ENCODE peak calls at places on chromosomes 12 and 14, in six cellular contexts. One of them, this sample, is unnamed.

GRCh38 chr12:3885179-3886094 is 12.2 kb upstream of the PARP11 start:
- DNase-seq in M059J: peak; percentile 37
- DNase-seq in Right ventricle myocardium superior: no peak
- DNase-seq in anterior cingulate cortex: no peak
- DNase-seq in fibroblast of mammary gland: peak; percentile 63
- DNase-seq in AG04450: peak; percentile 8
- DNase-seq in this sample: no peak

GRCh38 chr12:54262403-54262925 is 17.5 kb downstream of the CBX5 start:
- DNase-seq in fibroblast of mammary gland: peak; percentile 61
- DNase-seq in Right ventricle myocardium superior: no peak
- DNase-seq in anterior cingulate cortex: no peak
- DNase-seq in AG04450: no peak
- DNase-seq in M059J: peak; percentile 92
- DNase-seq in this sample: no peak

GRCh38 chr12:120690978-120691377 is 4.0 kb downstream of the MLEC start:
- DNase-seq in anterior cingulate cortex: no peak
- DNase-seq in AG04450: no peak
- DNase-seq in fibroblast of mammary gland: no peak
- DNase-seq in M059J: no peak
- DNase-seq in Right ventricle myocardium superior: no peak
- DNase-seq in this sample: no peak

GRCh38 chr12:123232472-123232806 is 502 bp downstream of the MPHOSPH9 start:
- DNase-seq in AG04450: no peak
- DNase-seq in fibroblast of mammary gland: no peak
- DNase-seq in M059J: no peak
- DNase-seq in anterior cingulate cortex: no peak
- DNase-seq in Right ventricle myocardium superior: no peak
- DNase-seq in this sample: no peak

GRCh38 chr14:104098272-104099095 is 13.0 kb downstream of the ASPG start:
- DNase-seq in Right ventricle myocardium superior: peak; percentile 26
- DNase-seq in AG04450: no peak
- DNase-seq in M059J: no peak
- DNase-seq in anterior cingulate cortex: no peak
- DNase-seq in fibroblast of mammary gland: no peak
- DNase-seq in this sample: peak; percentile 71

GRCh38 chr12:71556881-71557280 is 106.8 kb downstream of the ZFC3H1 start:
- DNase-seq in fibroblast of mammary gland: peak; percentile 91
- DNase-seq in AG04450: peak; percentile 68
- DNase-seq in Right ventricle myocardium superior: no peak
- DNase-seq in anterior cingulate cortex: no peak
- DNase-seq in M059J: peak; percentile 94
- DNase-seq in this sample: no peak

GRCh38 chr12:6112004-6112403 is 12.5 kb downstream of the VWF start:
- DNase-seq in M059J: no peak
- DNase-seq in Right ventricle myocardium superior: no peak
- DNase-seq in fibroblast of mammary gland: no peak
- DNase-seq in AG04450: no peak
- DNase-seq in anterior cingulate cortex: no peak
- DNase-seq in this sample: no peak

GRCh38 chr14:31096255-31096654 is 70.1 kb upstream of the STRN3 start:
- DNase-seq in AG04450: peak; percentile 55
- DNase-seq in fibroblast of mammary gland: no peak
- DNase-seq in Right ventricle myocardium superior: no peak
- DNase-seq in M059J: no peak
- DNase-seq in anterior cingulate cortex: no peak
- DNase-seq in this sample: no peak

GRCh38 chr12:50504798-50505385 is at the start of gene DIP2B:
- DNase-seq in Right ventricle myocardium superior: peak; percentile 97
- DNase-seq in AG04450: peak; percentile 60
- DNase-seq in anterior cingulate cortex: peak; percentile 89
- DNase-seq in M059J: peak; percentile 84
- DNase-seq in fibroblast of mammary gland: peak; percentile 85
- DNase-seq in this sample: peak; percentile 99

GRCh38 chr14:84825481-84825880 is 704.5 kb upstream of the FLRT2 start:
- DNase-seq in Right ventricle myocardium superior: no peak
- DNase-seq in anterior cingulate cortex: no peak
- DNase-seq in AG04450: no peak
- DNase-seq in M059J: no peak
- DNase-seq in fibroblast of mammary gland: peak; percentile 57
- DNase-seq in this sample: no peak

GRCh38 chr12:80778005-80778541 is 61.4 kb downstream of the MYF5 start:
- DNase-seq in Right ventricle myocardium superior: peak; percentile 47
- DNase-seq in M059J: peak; percentile 79
- DNase-seq in fibroblast of mammary gland: peak; percentile 98
- DNase-seq in AG04450: peak; percentile 82
- DNase-seq in anterior cingulate cortex: peak; percentile 3
- DNase-seq in this sample: no peak

GRCh38 chr14:51328089-51328941 is 88.3 kb downstream of the TMX1 start:
- DNase-seq in M059J: peak; percentile 94
- DNase-seq in anterior cingulate cortex: no peak
- DNase-seq in fibroblast of mammary gland: peak; percentile 77
- DNase-seq in AG04450: peak; percentile 29
- DNase-seq in Right ventricle myocardium superior: peak; percentile 53
- DNase-seq in this sample: no peak

GRCh38 chr12:105338954-105339353 is 8.5 kb downstream of the C12orf75 start:
- DNase-seq in Right ventricle myocardium superior: no peak
- DNase-seq in anterior cingulate cortex: no peak
- DNase-seq in fibroblast of mammary gland: no peak
- DNase-seq in AG04450: no peak
- DNase-seq in M059J: no peak
- DNase-seq in this sample: no peak

GRCh38 chr12:104886418-104887401 is 71.4 kb downstream of the SLC41A2 start:
- DNase-seq in Right ventricle myocardium superior: no peak
- DNase-seq in AG04450: peak; percentile 63
- DNase-seq in fibroblast of mammary gland: peak; percentile 89
- DNase-seq in anterior cingulate cortex: no peak
- DNase-seq in M059J: peak; percentile 10
- DNase-seq in this sample: no peak

GRCh38 chr14:102862154-102862772 is 60.2 kb upstream of the AMN start:
- DNase-seq in anterior cingulate cortex: no peak
- DNase-seq in M059J: no peak
- DNase-seq in AG04450: no peak
- DNase-seq in fibroblast of mammary gland: no peak
- DNase-seq in Right ventricle myocardium superior: no peak
- DNase-seq in this sample: no peak

GRCh38 chr14:93042968-93043940 is 72.5 kb downstream of the ITPK1 start:
- DNase-seq in fibroblast of mammary gland: peak; percentile 30
- DNase-seq in anterior cingulate cortex: no peak
- DNase-seq in M059J: peak; percentile 94
- DNase-seq in Right ventricle myocardium superior: peak; percentile 83
- DNase-seq in AG04450: no peak
- DNase-seq in this sample: no peak

GRCh38 chr12:110006115-110006514 is 6.9 kb downstream of the ANKRD13A start:
- DNase-seq in Right ventricle myocardium superior: no peak
- DNase-seq in fibroblast of mammary gland: no peak
- DNase-seq in AG04450: no peak
- DNase-seq in anterior cingulate cortex: no peak
- DNase-seq in M059J: no peak
- DNase-seq in this sample: no peak

GRCh38 chr12:96193725-96194571 is at the start of gene ELK3:
- DNase-seq in anterior cingulate cortex: no peak
- DNase-seq in fibroblast of mammary gland: peak; percentile 72
- DNase-seq in AG04450: no peak
- DNase-seq in M059J: peak; percentile 74
- DNase-seq in Right ventricle myocardium superior: peak; percentile 84
- DNase-seq in this sample: peak; percentile 93